ENCODE peak calls at places on chromosome 9, in four cellular contexts. One of them, this sample, is unnamed.

GRCh38 chr9:92664394-92665152 is 5.4 kb downstream of the IPPK start:
- DNase-seq in HepG2: no peak
- DNase-seq in SK-N-SH: no peak
- DNase-seq in K562: no peak
- DNase-seq in this sample: no peak

GRCh38 chr9:3698531-3698930 is 172.7 kb upstream of the RFX3 start:
- DNase-seq in HepG2: no peak
- DNase-seq in SK-N-SH: no peak
- DNase-seq in K562: no peak
- DNase-seq in this sample: no peak

GRCh38 chr9:69137311-69137710 is 36.8 kb upstream of the TJP2 start:
- DNase-seq in HepG2: no peak
- DNase-seq in SK-N-SH: no peak
- DNase-seq in K562: no peak
- DNase-seq in this sample: no peak

GRCh38 chr9:136854113-136854841 is 2.1 kb downstream of the MAMDC4 start:
- DNase-seq in HepG2: no peak
- DNase-seq in SK-N-SH: no peak
- DNase-seq in K562: no peak
- DNase-seq in this sample: no peak

GRCh38 chr9:123033352-123033751 is at the start of gene GPR21:
- DNase-seq in HepG2: no peak
- DNase-seq in SK-N-SH: no peak
- DNase-seq in K562: no peak
- DNase-seq in this sample: no peak

GRCh38 chr9:83422512-83422911 is 115.7 kb downstream of the FRMD3 start:
- DNase-seq in HepG2: no peak
- DNase-seq in SK-N-SH: no peak
- DNase-seq in K562: no peak
- DNase-seq in this sample: no peak

GRCh38 chr9:123584202-123585176 is 228.5 kb downstream of the CRB2 start:
- DNase-seq in HepG2: no peak
- DNase-seq in SK-N-SH: no peak
- DNase-seq in K562: no peak
- DNase-seq in this sample: no peak

GRCh38 chr9:37283730-37284235 is 138.7 kb upstream of the GRHPR start:
- DNase-seq in HepG2: peak; percentile 4
- DNase-seq in SK-N-SH: no peak
- DNase-seq in K562: no peak
- DNase-seq in this sample: no peak

GRCh38 chr9:134928796-134929559 is 11.3 kb upstream of the FCN1 start:
- DNase-seq in HepG2: no peak
- DNase-seq in SK-N-SH: no peak
- DNase-seq in K562: no peak
- DNase-seq in this sample: no peak

DNA sequence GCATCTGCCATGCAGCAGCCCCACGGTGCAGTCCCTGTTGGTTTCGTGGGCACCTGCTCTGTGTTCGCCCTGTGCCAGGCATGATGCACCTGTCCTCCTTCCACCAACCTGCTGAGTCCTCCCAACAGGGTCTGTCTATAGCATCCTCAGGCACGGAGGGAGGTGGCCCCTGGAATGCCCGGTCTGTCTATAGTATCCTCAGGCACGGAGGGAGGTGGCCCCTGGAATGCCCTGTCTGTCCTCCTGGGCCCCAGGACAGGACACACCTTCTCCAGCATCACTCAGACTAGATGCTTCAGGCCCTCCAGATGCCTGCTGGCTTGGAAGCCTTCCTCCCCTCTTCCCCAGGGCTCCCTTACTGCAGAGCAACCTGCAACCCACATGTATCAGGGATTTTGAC is 9.9 kb upstream of the PHYHD1 start:
- DNase-seq in HepG2: no peak
- DNase-seq in SK-N-SH: no peak
- DNase-seq in K562: no peak
- DNase-seq in this sample: no peak
- TF ChIP-seq ELF1 in HepG2: no peak
- TF ChIP-seq ELF1 in SK-N-SH: no peak
- TF ChIP-seq ELF1 in K562: no peak
- TF ChIP-seq ELF1 in this sample: no peak

GRCh38 chr9:38673399-38673798 is 46.5 kb downstream of the FAM240B start:
- DNase-seq in HepG2: no peak
- DNase-seq in SK-N-SH: no peak
- DNase-seq in K562: no peak
- DNase-seq in this sample: no peak

GRCh38 chr9:38671748-38672147 is 48.2 kb downstream of the FAM240B start:
- DNase-seq in HepG2: no peak
- DNase-seq in SK-N-SH: no peak
- DNase-seq in K562: no peak
- DNase-seq in this sample: no peak

GRCh38 chr9:38670542-38671371 is 49.2 kb downstream of the FAM240B start:
- DNase-seq in HepG2: no peak
- DNase-seq in SK-N-SH: no peak
- DNase-seq in K562: no peak
- DNase-seq in this sample: no peak

GRCh38 chr9:38668791-38669466 is 48.5 kb upstream of the ANKRD18A start:
- DNase-seq in HepG2: no peak
- DNase-seq in SK-N-SH: no peak
- DNase-seq in K562: no peak
- DNase-seq in this sample: no peak

DNA sequence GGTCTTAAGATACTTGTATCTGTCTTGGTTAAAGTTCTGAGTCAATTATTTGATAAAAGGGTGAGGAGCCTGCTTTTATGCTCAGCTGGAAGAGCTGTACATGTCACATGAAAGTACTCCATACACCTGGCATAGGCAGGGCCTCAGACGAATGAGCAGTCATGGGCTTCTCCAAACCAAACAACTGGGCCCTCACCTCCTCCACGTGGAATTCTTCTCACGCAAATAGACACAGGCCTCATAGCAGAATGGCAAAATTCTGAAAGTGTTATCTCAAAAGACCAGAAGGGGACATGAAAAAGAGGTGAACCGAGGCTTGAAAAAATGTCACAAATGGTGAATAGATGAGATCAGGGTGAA is 48.6 kb downstream of the FAM240B start:
- DNase-seq in HepG2: no peak
- DNase-seq in SK-N-SH: no peak
- DNase-seq in K562: no peak
- DNase-seq in this sample: no peak
- H3K4me2 ChIP-seq in HepG2: no peak overlapping the region
- H3K4me2 ChIP-seq in SK-N-SH: no peak overlapping the region
- H3K4me2 ChIP-seq in K562: no peak overlapping the region
- H3K4me2 ChIP-seq in this sample: peak overlapping the region; percentile 79

DNA sequence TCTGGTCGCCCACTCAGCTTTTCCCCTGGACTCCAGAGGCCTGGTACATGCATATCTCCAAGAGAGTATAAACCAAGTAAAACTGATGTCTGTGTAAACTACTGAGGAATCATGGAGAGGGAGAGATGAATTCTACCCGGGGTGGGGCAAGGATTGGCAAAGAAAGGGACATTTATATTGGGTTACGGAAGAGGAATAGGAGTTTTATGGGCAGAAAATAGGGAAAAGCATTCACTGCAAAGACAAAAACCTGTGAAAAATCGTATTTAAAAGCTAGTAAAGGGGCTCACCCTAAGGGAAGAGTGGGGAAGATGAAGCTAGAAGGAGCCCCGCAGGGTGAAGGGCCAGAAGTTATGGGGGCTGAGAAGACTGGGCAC is 248.0 kb upstream of the KLF4 start:
- DNase-seq in HepG2: no peak
- DNase-seq in SK-N-SH: no peak
- DNase-seq in K562: no peak
- DNase-seq in this sample: no peak
- H3K4me1 ChIP-seq in HepG2: no peaks in the 10 kb centered on the region
- H3K4me1 ChIP-seq in SK-N-SH: peaks cover 29% of the 10 kb centered on the region
- H3K4me1 ChIP-seq in K562: peaks cover 4% of the 10 kb centered on the region
- H3K4me1 ChIP-seq in this sample: peaks cover 6% of the 10 kb centered on the region

DNA sequence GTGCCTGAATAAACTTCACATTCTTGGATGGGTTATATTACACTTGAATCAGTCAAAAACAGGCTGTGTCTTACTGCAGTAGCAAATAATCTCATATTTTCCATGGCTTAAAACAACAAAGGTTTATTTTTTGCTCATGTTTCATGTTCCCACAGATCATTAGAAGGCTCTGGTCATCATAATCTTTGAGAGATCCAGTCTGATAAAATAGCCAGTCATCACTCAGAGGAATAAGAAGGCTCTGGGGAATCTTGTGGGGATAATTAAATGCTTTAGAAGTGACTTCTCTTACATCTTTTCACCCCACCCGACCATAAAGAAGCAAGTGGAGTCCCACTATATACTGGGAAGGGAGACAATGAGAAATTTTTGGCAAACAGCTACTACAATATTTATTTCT is 417.7 kb downstream of the PSAT1 start:
- DNase-seq in HepG2: no peak
- DNase-seq in SK-N-SH: no peak
- DNase-seq in K562: no peak
- DNase-seq in this sample: no peak
- TF ChIP-seq ELF1 in HepG2: no peak
- TF ChIP-seq ELF1 in SK-N-SH: no peak
- TF ChIP-seq ELF1 in K562: no peak
- TF ChIP-seq ELF1 in this sample: no peak

DNA sequence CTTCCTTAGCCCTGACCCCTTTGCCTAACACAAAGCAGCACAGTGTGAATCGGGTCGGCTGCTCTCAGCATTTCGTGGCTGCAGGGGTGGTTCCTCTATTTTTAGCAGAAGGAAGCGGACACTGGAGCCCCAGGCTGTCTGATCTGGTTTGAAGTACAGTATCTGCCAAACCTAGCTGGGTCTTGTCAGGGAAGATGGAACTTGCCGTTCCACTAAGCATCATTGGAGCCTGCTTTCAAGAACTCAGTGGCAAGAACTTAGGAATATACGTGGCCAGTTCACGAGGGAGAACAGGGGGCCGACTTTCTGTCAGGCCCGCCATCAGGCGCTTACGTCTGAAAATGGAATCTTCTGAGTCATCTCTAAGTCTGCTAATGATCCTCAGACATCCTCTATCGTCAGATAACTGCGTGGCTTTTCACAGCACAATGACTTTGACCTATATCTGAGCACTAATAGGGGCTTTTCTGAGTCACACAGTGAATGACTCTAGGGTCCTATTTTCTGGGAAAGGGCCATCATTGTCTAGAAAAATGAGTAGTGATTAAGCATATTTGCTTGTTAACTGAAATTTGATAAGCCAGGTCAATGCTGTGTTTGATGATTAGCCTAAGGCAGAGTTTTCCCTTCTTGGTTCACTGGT is 43.3 kb upstream of the NCS1 start:
- DNase-seq in HepG2: no peak
- DNase-seq in SK-N-SH: no peak
- DNase-seq in K562: no peak
- DNase-seq in this sample: no peak
- H3K4me2 ChIP-seq in HepG2: no peak overlapping the region
- H3K4me2 ChIP-seq in SK-N-SH: peak overlapping the region; percentile 53
- H3K4me2 ChIP-seq in K562: peak overlapping the region; percentile 2
- H3K4me2 ChIP-seq in this sample: no peak overlapping the region

DNA sequence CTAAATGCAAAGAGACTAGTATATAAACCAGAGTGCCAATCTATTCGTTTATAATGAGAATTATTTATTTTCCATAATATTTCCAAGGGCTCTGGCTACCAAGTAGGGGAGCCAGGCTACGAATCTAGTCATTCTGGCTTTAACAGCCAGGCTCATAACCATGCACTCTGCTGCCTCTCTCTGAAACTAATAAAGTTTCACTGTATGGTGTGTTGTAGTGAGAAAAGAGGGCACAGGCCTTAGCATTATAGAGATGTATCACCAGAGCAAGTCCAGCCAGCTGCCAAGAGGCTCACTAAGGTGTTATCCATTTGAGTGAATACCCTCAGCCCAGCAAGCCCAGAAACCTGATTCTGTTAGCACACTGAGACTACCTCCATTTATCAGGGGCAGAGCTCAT is 4.4 kb downstream of the HEMGN start:
- DNase-seq in HepG2: no peak
- DNase-seq in SK-N-SH: no peak
- DNase-seq in K562: no peak
- DNase-seq in this sample: no peak
- H3K4me1 ChIP-seq in HepG2: no peaks in the 10 kb centered on the region
- H3K4me1 ChIP-seq in SK-N-SH: no peaks in the 10 kb centered on the region
- H3K4me1 ChIP-seq in K562: peaks cover 6% of the 10 kb centered on the region
- H3K4me1 ChIP-seq in this sample: no peaks in the 10 kb centered on the region